ENCODE peak calls at places on chromosomes 1 and 21, in six cellular contexts. U, L, V, S, D and M are unnamed samples.

GRCh38 chr1:109898842-109899241 is 11.8 kb upstream of the CSF1 start:
- DNase-seq in U (no peak), L (no peak), V (no peak), S (no peak), D (no peak), M (no peak)

GRCh38 chr1:228293393-228293792 is 85.5 kb downstream of the OBSCN start:
- DNase-seq in U (no peak), L (no peak), V (no peak), S (no peak), D (peak), M (peak)

GRCh38 chr1:181152892-181153633 is 64.6 kb downstream of the IER5 start:
- DNase-seq in U (no peak), L (no peak), V (peak), S (peak), D (peak), M (peak)

GRCh38 chr1:201614262-201615015 is 75.5 kb downstream of the NAV1 start:
- DNase-seq in U (no peak), L (peak), V (peak), S (no peak), D (peak), M (peak)

GRCh38 chr1:211371406-211372105 is 44.9 kb downstream of the TRAF5 start:
- DNase-seq in U (peak), L (peak), V (no peak), S (no peak), D (no peak), M (no peak)

GRCh38 chr1:37186246-37186756 is 152.0 kb upstream of the GRIK3 start:
- DNase-seq in U (no peak), L (no peak), V (no peak), S (peak), D (no peak), M (no peak)

GRCh38 chr1:59360170-59360569 is 63.3 kb downstream of the FGGY start:
- DNase-seq in U (peak), L (peak), V (peak), S (no peak), D (no peak), M (no peak)

GRCh38 chr1:65623895-65624294 is 168.8 kb upstream of the PDE4B start:
- DNase-seq in U (no peak), L (no peak), V (no peak), S (no peak), D (no peak), M (no peak)

GRCh38 chr1:26618561-26618960 is 77.3 kb upstream of the ARID1A start:
- DNase-seq in U (no peak), L (no peak), V (no peak), S (no peak), D (no peak), M (no peak)

GRCh38 chr1:180365039-180365438 is 135.0 kb downstream of the LHX4 start:
- DNase-seq in U (no peak), L (no peak), V (no peak), S (no peak), D (no peak), M (no peak)

GRCh38 chr1:52590275-52590674 is 11.9 kb upstream of the GPX7 start:
- DNase-seq in U (no peak), L (no peak), V (no peak), S (no peak), D (no peak), M (no peak)

GRCh38 chr1:240145120-240145519 is 53.4 kb downstream of the FMN2 start:
- DNase-seq in U (no peak), L (no peak), V (no peak), S (no peak), D (no peak), M (no peak)

GRCh38 chr1:3457910-3458621 is 3.6 kb downstream of the ARHGEF16 start:
- DNase-seq in U (no peak), L (no peak), V (no peak), S (peak), D (peak), M (no peak)

GRCh38 chr21:36848875-36849274 is 117.6 kb downstream of the HLCS start:
- DNase-seq in U (no peak), L (no peak), V (no peak), S (no peak), D (no peak), M (no peak)

GRCh38 chr1:99501871-99502270 is 144.0 kb upstream of the PALMD start:
- DNase-seq in U (no peak), L (no peak), V (no peak), S (no peak), D (no peak), M (no peak)

GRCh38 chr21:22456241-22456640 is 1458.0 kb downstream of the NCAM2 start:
- DNase-seq in U (no peak), L (no peak), V (no peak), S (no peak), D (no peak), M (no peak)

GRCh38 chr1:24902471-24902891 is 27.6 kb downstream of the RUNX3 start:
- DNase-seq in U (no peak), L (no peak), V (no peak), S (peak), D (peak), M (peak)

GRCh38 chr1:221430133-221430960 is 311.5 kb downstream of the DUSP10 start:
- DNase-seq in U (no peak), L (no peak), V (no peak), S (no peak), D (no peak), M (no peak)

GRCh38 chr1:37434292-37434907 is 40.0 kb upstream of the ZC3H12A start:
- DNase-seq in U (no peak), L (peak), V (peak), S (peak), D (no peak), M (peak)

GRCh38 chr1:221717491-221717865 is 24.4 kb downstream of the DUSP10 start:
- DNase-seq in U (no peak), L (no peak), V (no peak), S (no peak), D (no peak), M (no peak)

GRCh38 chr1:232905324-232906034 is 44.9 kb upstream of the NTPCR start:
- DNase-seq in U (no peak), L (no peak), V (no peak), S (no peak), D (no peak), M (no peak)

GRCh38 chr1:25861316-25862286 is 2.3 kb upstream of the AUNIP start:
- DNase-seq in U (no peak), L (no peak), V (no peak), S (no peak), D (no peak), M (no peak)

GRCh38 chr1:11942280-11942679 is 7.8 kb downstream of the PLOD1 start:
- DNase-seq in U (no peak), L (no peak), V (no peak), S (no peak), D (no peak), M (no peak)

GRCh38 chr1:156480015-156480368 is 20.6 kb downstream of the MEF2D start:
- DNase-seq in U (no peak), L (no peak), V (no peak), S (peak), D (no peak), M (peak)

GRCh38 chr1:203507836-203508235 is 13.9 kb downstream of the OPTC start:
- DNase-seq in U (no peak), L (no peak), V (no peak), S (no peak), D (no peak), M (no peak)

GRCh38 chr1:31596737-31597097 is 20.4 kb downstream of the TINAGL1 start:
- DNase-seq in U (no peak), L (no peak), V (no peak), S (no peak), D (no peak), M (no peak)

GRCh38 chr1:207988326-207989005 is 77.5 kb upstream of the CD34 start:
- DNase-seq in U (no peak), L (no peak), V (no peak), S (no peak), D (no peak), M (no peak)

GRCh38 chr1:219991511-219991810 is 54.8 kb downstream of the EPRS1 start:
- DNase-seq in U (no peak), L (no peak), V (no peak), S (no peak), D (no peak), M (no peak)

GRCh38 chr1:58576727-58577675 is at the start of gene TACSTD2:
- DNase-seq in U (peak), L (peak), V (peak), S (peak), D (peak), M (peak)

GRCh38 chr1:110300412-110300811 is 38.8 kb upstream of the RBM15 start:
- DNase-seq in U (no peak), L (no peak), V (no peak), S (no peak), D (no peak), M (no peak)

GRCh38 chr1:147111381-147112130 is 60.7 kb downstream of the PRKAB2 start:
- DNase-seq in U (peak), L (no peak), V (no peak), S (no peak), D (no peak), M (no peak)

GRCh38 chr1:165828103-165828558 is 717 bp downstream of the UCK2 start:
- DNase-seq in U (peak), L (peak), V (peak), S (peak), D (peak), M (peak)

GRCh38 chr1:172499636-172500141 is 33.3 kb upstream of the SUCO start:
- DNase-seq in U (peak), L (peak), V (no peak), S (no peak), D (no peak), M (no peak)

GRCh38 chr1:39625462-39626273 is 13.8 kb downstream of the HEYL start:
- DNase-seq in U (no peak), L (no peak), V (peak), S (peak), D (peak), M (peak)

GRCh38 chr1:13965770-13966398 is 265.9 kb downstream of the PRDM2 start:
- DNase-seq in U (peak), L (peak), V (peak), S (no peak), D (no peak), M (no peak)

GRCh38 chr1:215971793-215972441 is 404.8 kb downstream of the KCTD3 start:
- DNase-seq in U (no peak), L (no peak), V (no peak), S (no peak), D (no peak), M (no peak)

GRCh38 chr1:190679444-190679843 is 201.8 kb upstream of the BRINP3 start:
- DNase-seq in U (peak), L (peak), V (no peak), S (no peak), D (no peak), M (no peak)

GRCh38 chr21:25568230-25568629 is 39.1 kb downstream of the MRPL39 start:
- DNase-seq in U (no peak), L (no peak), V (no peak), S (no peak), D (peak), M (no peak)

GRCh38 chr1:27348861-27349783 is 7.3 kb downstream of the SYTL1 start:
- DNase-seq in U (peak), L (peak), V (peak), S (no peak), D (peak), M (peak)

GRCh38 chr1:208880433-208881100 is 636.4 kb upstream of the PLXNA2 start:
- DNase-seq in U (no peak), L (no peak), V (no peak), S (no peak), D (no peak), M (no peak)